ENCODE peak calls at places on chromosomes 16 and 17, in six cellular contexts. Z is RPMI8226, S is AG10803, F is choroid plexus epithelial cell, D is astrocyte, E is uterus. N is an unnamed sample.
A peak's percentile ranks its signal among the peaks of the same experiment; 100 is the strongest.

GRCh38 chr16:54174201-54174600 is 112.4 kb downstream of the IRX3 start:
- DNase-seq in S (no peak), F (no peak), D (no peak), Z (no peak), E (no peak), N (no peak)

GRCh38 chr17:74569392-74570003 is 2.2 kb upstream of the CD300H start:
- DNase-seq in Z (peak; percentile 94), F (peak; percentile 92), S (peak; percentile 96), E (peak; percentile 20), D (peak; percentile 100), N (peak; percentile 97)

GRCh38 chr16:4415538-4416199 is 727 bp downstream of the CORO7 start:
- DNase-seq in E (no peak), Z (peak; percentile 87), S (no peak), F (no peak), D (no peak), N (no peak)

GRCh38 chr16:80719573-80719972 is 84.8 kb downstream of the CDYL2 start:
- DNase-seq in F (no peak), Z (no peak), D (no peak), S (no peak), E (no peak), N (no peak)

GRCh38 chr17:41326173-41327145 is 10.9 kb upstream of the KRTAP17-1 start:
- DNase-seq in D (no peak), S (no peak), Z (no peak), E (no peak), F (no peak), N (no peak)

GRCh38 chr17:79997004-79997673 is 38.5 kb downstream of the TBC1D16 start:
- DNase-seq in Z (no peak), F (peak; percentile 52), S (no peak), E (no peak), D (no peak), N (no peak)

GRCh38 chr17:17467720-17468119 is 9.1 kb upstream of the MED9 start:
- DNase-seq in F (peak; percentile 15), S (peak; percentile 11), D (no peak), E (no peak), Z (peak; percentile 8), N (peak; percentile 24)

GRCh38 chr16:46845952-46846351 is 15.0 kb upstream of the C16orf87 start:
- DNase-seq in D (no peak), S (no peak), E (no peak), Z (no peak), F (no peak), N (no peak)

GRCh38 chr17:20952183-20952582 is 90.6 kb downstream of the USP22 start:
- DNase-seq in F (no peak), D (no peak), E (no peak), Z (peak; percentile 61), S (no peak), N (no peak)

GRCh38 chr17:48047113-48047740 is 932 bp upstream of the NFE2L1 start:
- DNase-seq in D (no peak), E (no peak), F (no peak), Z (no peak), S (no peak), N (no peak)

GRCh38 chr17:7858487-7858832 is 657 bp downstream of the CYB5D1 start:
- DNase-seq in D (peak; percentile 39), E (peak; percentile 43), F (peak; percentile 50), S (peak; percentile 58), Z (peak; percentile 79), N (peak; percentile 63)

GRCh38 chr17:56896968-56897359 is 16.9 kb downstream of the TRIM25 start:
- DNase-seq in E (no peak), Z (no peak), F (no peak), S (no peak), D (no peak), N (no peak)

GRCh38 chr16:88437367-88437964 is 15.6 kb upstream of the ZFPM1 start:
- DNase-seq in F (no peak), E (no peak), D (no peak), S (no peak), Z (peak; percentile 52), N (peak; percentile 44)

GRCh38 chr17:57662644-57663308 is 82.3 kb downstream of the CCDC182 start:
- DNase-seq in F (peak; percentile 98), S (peak; percentile 99), E (peak; percentile 96), D (peak; percentile 99), Z (no peak), N (peak; percentile 99)

GRCh38 chr17:57781386-57782050 is 36.4 kb upstream of the CCDC182 start:
- DNase-seq in E (no peak), F (peak; percentile 13), S (no peak), D (no peak), Z (no peak), N (no peak)

GRCh38 chr17:10743316-10744009 is 13.6 kb upstream of the TMEM220 start:
- DNase-seq in F (peak; percentile 26), S (peak; percentile 70), E (no peak), Z (no peak), D (peak; percentile 44), N (peak; percentile 34)

GRCh38 chr17:2929881-2930533 is 133.4 kb downstream of the OR1D5 start:
- DNase-seq in F (peak; percentile 33), D (no peak), Z (no peak), S (no peak), E (no peak), N (peak; percentile 44)

GRCh38 chr16:28863929-28864886 is 565 bp downstream of the SH2B1 start:
- DNase-seq in E (peak; percentile 45), F (peak; percentile 59), D (peak; percentile 58), S (peak; percentile 44), Z (peak; percentile 45), N (peak; percentile 46)

GRCh38 chr17:69607162-69607834 is 192.8 kb downstream of the MAP2K6 start:
- DNase-seq in S (peak; percentile 87), Z (peak; percentile 63), F (peak; percentile 91), D (peak; percentile 71), E (peak; percentile 46), N (peak; percentile 92)

GRCh38 chr16:57045694-57046381 is 46.5 kb upstream of the CPNE2 start:
- DNase-seq in E (peak; percentile 64), S (peak; percentile 62), F (peak; percentile 79), Z (peak; percentile 30), D (peak; percentile 33), N (peak; percentile 80)

GRCh38 chr17:80963812-80964211 is 27.8 kb upstream of the CHMP6 start:
- DNase-seq in Z (no peak), F (no peak), S (no peak), D (no peak), E (no peak), N (no peak)

GRCh38 chr17:44935116-44935515 is 12.5 kb downstream of the KIF18B start:
- DNase-seq in F (no peak), S (no peak), E (no peak), D (no peak), Z (no peak), N (no peak)

GRCh38 chr16:47887496-47887895 is 268.3 kb downstream of the ABCC12 start:
- DNase-seq in E (no peak), D (peak; percentile 46), S (peak; percentile 16), Z (no peak), F (peak; percentile 16), N (peak; percentile 22)

GRCh38 chr17:36534117-36534880 is at the start of gene MYO19:
- DNase-seq in F (peak; percentile 59), Z (peak; percentile 78), S (peak; percentile 43), E (peak; percentile 70), D (peak; percentile 43), N (peak; percentile 60)

GRCh38 chr16:27364493-27365141 is 37.4 kb upstream of the IL21R start:
- DNase-seq in Z (peak; percentile 48), F (no peak), E (no peak), S (no peak), D (no peak), N (no peak)

GRCh38 chr17:20935740-20936139 is 107.1 kb downstream of the USP22 start:
- DNase-seq in D (peak; percentile 83), E (no peak), F (peak; percentile 92), Z (no peak), S (peak; percentile 60), N (peak; percentile 81)

GRCh38 chr16:24834459-24835335 is 11.1 kb upstream of the SLC5A11 start:
- DNase-seq in E (no peak), F (peak; percentile 71), Z (peak; percentile 23), D (no peak), S (peak; percentile 29), N (peak; percentile 63)

GRCh38 chr17:49315551-49315951 is 46.5 kb downstream of the ZNF652 start:
- DNase-seq in S (peak; percentile 87), Z (peak; percentile 64), F (peak; percentile 90), E (peak; percentile 62), D (peak; percentile 77), N (peak; percentile 90)

GRCh38 chr17:58786586-58787295 is 31.1 kb downstream of the PPM1E start:
- DNase-seq in E (no peak), Z (no peak), D (peak; percentile 87), S (peak; percentile 85), F (peak; percentile 92), N (peak; percentile 85)

GRCh38 chr17:76004750-76005262 is 4.2 kb downstream of the CDK3 start:
- DNase-seq in S (no peak), D (no peak), E (no peak), Z (no peak), F (no peak), N (no peak)

GRCh38 chr17:42720996-42721583 is 23.8 kb downstream of the EZH1 start:
- DNase-seq in S (peak; percentile 63), Z (peak; percentile 77), D (peak; percentile 37), E (no peak), F (peak; percentile 85), N (peak; percentile 87)

GRCh38 chr17:61955621-61956020 is 27.8 kb upstream of the INTS2 start:
- DNase-seq in F (no peak), S (no peak), D (no peak), Z (no peak), E (no peak), N (no peak)

GRCh38 chr17:27453466-27453865 is 2.8 kb upstream of the KSR1 start:
- DNase-seq in S (peak; percentile 26), D (no peak), Z (no peak), F (no peak), E (no peak), N (no peak)

GRCh38 chr17:77426676-77427386 is 286.1 kb downstream of the SEC14L1 start:
- DNase-seq in F (no peak), S (no peak), E (no peak), Z (no peak), D (no peak), N (no peak)

GRCh38 chr17:56926270-56926669 is 12.4 kb upstream of the TRIM25 start:
- DNase-seq in Z (no peak), D (no peak), E (no peak), S (no peak), F (no peak), N (no peak)